ENCODE peak calls at places on chromosomes 3 and 15, in four cellular contexts. D is CD8-positive, alpha-beta T cell; Y is endodermal cell; E is A549. G is an unnamed sample.

GRCh38 chr3:139448104-139448503 is 28.2 kb downstream of the RBP2 start:
- DNase-seq in D (no peak), E (no peak), Y (no peak), G (no peak)

GRCh38 chr3:178709047-178709446 is 172.8 kb downstream of the KCNMB2 start:
- DNase-seq in D (no peak), E (no peak), Y (no peak), G (no peak)

GRCh38 chr3:11640009-11640673 is 3.6 kb downstream of the VGLL4 start:
- DNase-seq in Y (no peak), E (no peak), D (no peak), G (no peak)

GRCh38 chr3:101721650-101721917 is 2.8 kb upstream of the CEP97 start:
- DNase-seq in E (no peak), Y (no peak), D (no peak), G (no peak)

GRCh38 chr15:99123706-99124451 is 19.0 kb downstream of the SYNM start:
- DNase-seq in E (peak; percentile 92), Y (peak; percentile 90), D (no peak), G (no peak)

GRCh38 chr3:42118762-42119361 is 27.7 kb downstream of the TRAK1 start:
- DNase-seq in Y (peak; percentile 84), E (peak; percentile 63), D (no peak), G (peak; percentile 86)

GRCh38 chr3:195259146-195259563 is 11.8 kb downstream of the XXYLT1 start:
- DNase-seq in Y (peak; percentile 84), E (peak; percentile 13), D (no peak), G (no peak)

GRCh38 chr3:133474251-133474801 is 74.5 kb downstream of the BFSP2 start:
- DNase-seq in E (no peak), D (no peak), Y (no peak), G (no peak)

GRCh38 chr3:82347585-82347984 is 586.1 kb upstream of the GBE1 start:
- DNase-seq in D (no peak), Y (no peak), E (no peak), G (no peak)

GRCh38 chr3:71536376-71536965 is 47.1 kb downstream of the FOXP1 start:
- DNase-seq in E (no peak), Y (no peak), D (no peak), G (no peak)

GRCh38 chr3:115671761-115672455 is 48.6 kb downstream of the GAP43 start:
- DNase-seq in E (no peak), Y (no peak), D (no peak), G (peak; percentile 40)

GRCh38 chr3:97131476-97131875 is 317.1 kb downstream of the EPHA6 start:
- DNase-seq in Y (no peak), E (no peak), D (no peak), G (no peak)

GRCh38 chr15:93001881-93002280 is 87.1 kb downstream of the RGMA start:
- DNase-seq in E (peak; percentile 46), D (no peak), Y (no peak), G (no peak)

GRCh38 chr3:58560771-58561311 is 16.4 kb downstream of the FAM107A start:
- DNase-seq in Y (peak; percentile 95), E (peak; percentile 67), D (no peak), G (no peak)

GRCh38 chr3:120168038-120168437 is 73.8 kb upstream of the GSK3B start:
- DNase-seq in Y (no peak), E (no peak), D (no peak), G (no peak)

GRCh38 chr3:141193431-141193830 is 38.2 kb upstream of the PXYLP1 start:
- DNase-seq in D (no peak), Y (no peak), E (no peak), G (no peak)

GRCh38 chr3:72453686-72454085 is 394.6 kb downstream of the SHQ1 start:
- DNase-seq in Y (no peak), D (no peak), E (no peak), G (no peak)

GRCh38 chr3:126959921-126960603 is 22.9 kb upstream of the PLXNA1 start:
- DNase-seq in D (no peak), Y (peak; percentile 68), E (peak; percentile 53), G (no peak)

GRCh38 chr3:116614795-116615362 is 94.7 kb upstream of the TUSC7 start:
- DNase-seq in E (no peak), Y (no peak), D (no peak), G (peak; percentile 4)

GRCh38 chr15:65595960-65596359 is 15.0 kb downstream of the INTS14 start:
- DNase-seq in E (peak; percentile 53), Y (no peak), D (peak; percentile 27), G (peak; percentile 24)
- TF ChIP-seq CTCF in E (peak; percentile 63), Y (peak; percentile 81), D (peak; percentile 36), G (no peak)

DNA sequence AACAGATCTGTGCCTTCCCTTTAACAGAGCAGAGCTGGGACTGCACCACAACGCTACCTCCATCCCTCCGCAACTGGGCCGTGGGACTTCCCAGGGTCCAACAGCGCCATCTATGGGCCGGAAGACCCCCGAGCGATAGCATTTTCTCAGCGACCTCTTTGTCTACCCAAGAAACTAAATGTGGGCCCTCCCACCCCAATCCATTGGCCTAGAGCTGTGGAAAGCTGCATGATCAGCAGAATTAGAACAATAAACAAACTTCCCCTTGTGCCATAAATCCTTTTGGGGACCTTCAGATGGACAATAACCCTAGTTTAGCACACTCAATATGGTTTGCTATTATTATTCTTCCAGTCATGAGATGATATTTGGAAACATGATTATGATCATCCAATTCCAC is 74.8 kb upstream of the NTRK3 start:
- DNase-seq in Y (peak; percentile 96), D (no peak), E (peak; percentile 80), G (peak; percentile 72)
- TF ChIP-seq CTCF in Y (peak; percentile 96), D (peak; percentile 34), E (peak; percentile 49), G (peak; percentile 78)

DNA sequence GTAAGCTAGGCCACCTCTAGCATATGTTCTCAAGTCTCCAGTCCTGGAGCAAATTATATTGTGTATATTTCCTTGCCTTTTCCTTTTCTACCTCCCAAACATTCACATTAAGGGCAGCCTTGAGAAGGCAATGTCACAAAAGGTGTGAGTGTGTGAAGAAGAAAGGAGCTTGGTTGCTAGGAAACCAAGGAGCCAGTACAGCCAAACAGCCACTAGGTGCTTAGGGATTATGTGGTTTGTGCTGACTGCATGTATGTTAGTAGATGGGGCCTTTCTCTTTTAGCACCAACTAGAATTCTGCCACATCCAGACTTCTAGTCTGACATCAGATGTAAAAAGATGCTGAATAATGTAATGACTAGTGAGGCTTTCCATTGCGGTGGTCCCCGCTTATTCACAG is 118.8 kb upstream of the DAZL start:
- DNase-seq in E (peak; percentile 27), D (no peak), Y (peak; percentile 75), G (peak; percentile 25)
- TF ChIP-seq CTCF in E (no peak), D (no peak), Y (peak; percentile 73), G (peak; percentile 11)

GRCh38 chr15:94040523-94041248 is 190.7 kb upstream of the MCTP2 start:
- DNase-seq in Y (no peak), E (no peak), D (no peak), G (no peak)
- TF ChIP-seq CTCF in Y (peak; percentile 47), E (no peak), D (no peak), G (no peak)

GRCh38 chr3:114362815-114363214 is 69.0 kb downstream of the TIGIT start:
- DNase-seq in E (peak; percentile 28), D (no peak), Y (no peak), G (peak; percentile 28)
- TF ChIP-seq CTCF in E (peak; percentile 60), D (peak; percentile 14), Y (peak; percentile 67), G (peak; percentile 20)

DNA sequence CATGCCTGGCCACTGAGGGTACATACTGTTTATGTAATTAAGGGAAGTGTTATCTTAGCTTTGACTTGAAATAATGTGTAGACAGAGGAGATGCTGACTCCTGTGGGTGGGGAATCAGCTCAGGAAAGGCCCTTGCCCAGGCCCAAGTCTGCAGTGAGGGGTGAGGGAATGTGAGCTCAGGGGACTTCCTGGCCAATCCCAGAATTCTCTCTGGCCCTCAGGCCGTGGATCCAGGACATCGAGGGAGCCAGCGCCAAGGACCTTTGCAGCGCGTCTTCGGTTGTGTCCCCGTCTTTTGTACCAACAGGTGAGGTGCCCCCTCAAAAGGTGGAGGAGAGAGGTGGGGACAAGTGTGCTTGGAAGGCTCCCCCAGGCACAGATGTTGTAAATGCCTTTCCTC is 6.4 kb downstream of the CIB1 start:
- DNase-seq in D (no peak), Y (no peak), E (no peak), G (no peak)
- TF ChIP-seq CTCF in D (no peak), Y (no peak), E (no peak), G (no peak)

G was measured in GM12865.